ENCODE peak calls at places on chromosomes 12 and 14, in seven cellular contexts. Z is aorta, X is cardiac septum, M is anterior cingulate cortex, F is AG09319, E is activated gamma-delta T cell, G is AG10803. D is an unnamed sample.

GRCh38 chr12:68119724-68120211 is 39.8 kb downstream of the IFNG start:
- DNase-seq in X (no peak), Z (no peak), G (no peak), F (no peak), E (no peak), M (no peak), D (no peak)

GRCh38 chr12:76860301-76860700 is 18.5 kb downstream of the CSRP2 start:
- DNase-seq in X (no peak), F (no peak), E (no peak), Z (no peak), G (no peak), M (no peak), D (no peak)

GRCh38 chr12:2332947-2333346 is 280.2 kb downstream of the CACNA1C start:
- DNase-seq in Z (peak; percentile 80), F (no peak), X (no peak), M (no peak), G (no peak), E (no peak), D (no peak)

GRCh38 chr14:23831591-23831990 is 122.0 kb upstream of the DHRS4 start:
- DNase-seq in F (no peak), X (no peak), G (no peak), E (no peak), Z (no peak), M (no peak), D (no peak)

GRCh38 chr14:101707285-101707842 is 54.1 kb upstream of the PPP2R5C start:
- DNase-seq in X (no peak), Z (no peak), F (peak; percentile 60), M (no peak), E (no peak), G (peak; percentile 87), D (peak; percentile 47)

GRCh38 chr14:102333395-102333794 is 13.8 kb downstream of the ZNF839 start:
- DNase-seq in X (no peak), F (no peak), E (no peak), G (no peak), Z (no peak), M (no peak), D (no peak)

GRCh38 chr12:132284618-132285310 is 44.6 kb downstream of the GALNT9 start:
- DNase-seq in F (no peak), X (no peak), E (no peak), M (no peak), G (no peak), Z (no peak), D (no peak)

GRCh38 chr12:91948504-91948903 is 197.1 kb downstream of the BTG1 start:
- DNase-seq in Z (no peak), X (no peak), G (no peak), F (no peak), M (no peak), E (no peak), D (no peak)

GRCh38 chr14:89956294-89957009 is 725 bp downstream of the TDP1 start:
- DNase-seq in G (peak; percentile 89), Z (peak; percentile 91), M (no peak), E (peak; percentile 45), X (peak; percentile 79), F (peak; percentile 45), D (peak; percentile 66)

GRCh38 chr14:51354846-51355245 is 114.8 kb downstream of the TMX1 start:
- DNase-seq in M (no peak), F (no peak), Z (no peak), E (no peak), G (no peak), X (no peak), D (no peak)

GRCh38 chr14:31189346-31190219 is 18.0 kb downstream of the HECTD1 start:
- DNase-seq in F (no peak), X (no peak), Z (no peak), G (no peak), E (no peak), M (no peak), D (no peak)

GRCh38 chr12:132559652-132560420 is 50.5 kb downstream of the LRCOL1 start:
- DNase-seq in Z (no peak), M (no peak), F (peak; percentile 4), X (no peak), G (peak; percentile 35), E (no peak), D (no peak)